ENCODE peak calls at places on chromosome 10, in eight cellular contexts. One of them, this sample, is unnamed.
A peak's percentile ranks its signal among the peaks of the same experiment; 100 is the strongest.

GRCh38 chr10:488933-489215 is 200.6 kb downstream of the DIP2C start:
- DNase-seq in iPS-NIHi11: no peak
- DNase-seq in HCEC 1CT: no peak
- DNase-seq in ACHN: no peak
- DNase-seq in stimulated activated CD4-positive, alpha-beta T cell treated with anti-CD3 and anti-CD28 coated beads, Interleukin-15, amount 100 ng/mL, for 24 hours: no peak
- DNase-seq in GM04504: no peak
- DNase-seq in hippocampal formation: no peak
- DNase-seq in nucleus accumbens: no peak
- DNase-seq in this sample: no peak

GRCh38 chr10:95214793-95215192 is 20.8 kb downstream of the ACSM6 start:
- DNase-seq in iPS-NIHi11: no peak
- DNase-seq in HCEC 1CT: no peak
- DNase-seq in ACHN: no peak
- DNase-seq in stimulated activated CD4-positive, alpha-beta T cell treated with anti-CD3 and anti-CD28 coated beads, Interleukin-15, amount 100 ng/mL, for 24 hours: no peak
- DNase-seq in GM04504: no peak
- DNase-seq in hippocampal formation: no peak
- DNase-seq in nucleus accumbens: no peak
- DNase-seq in this sample: no peak

GRCh38 chr10:104441601-104442000 is 88.0 kb downstream of the CFAP58 start:
- DNase-seq in iPS-NIHi11: no peak
- DNase-seq in HCEC 1CT: peak; percentile 95
- DNase-seq in ACHN: peak; percentile 73
- DNase-seq in stimulated activated CD4-positive, alpha-beta T cell treated with anti-CD3 and anti-CD28 coated beads, Interleukin-15, amount 100 ng/mL, for 24 hours: no peak
- DNase-seq in GM04504: peak; percentile 80
- DNase-seq in hippocampal formation: no peak
- DNase-seq in nucleus accumbens: no peak
- DNase-seq in this sample: no peak

GRCh38 chr10:51773681-51774080 is 74.3 kb upstream of the CSTF2T start:
- DNase-seq in iPS-NIHi11: no peak
- DNase-seq in HCEC 1CT: peak; percentile 32
- DNase-seq in ACHN: no peak
- DNase-seq in stimulated activated CD4-positive, alpha-beta T cell treated with anti-CD3 and anti-CD28 coated beads, Interleukin-15, amount 100 ng/mL, for 24 hours: no peak
- DNase-seq in GM04504: no peak
- DNase-seq in hippocampal formation: no peak
- DNase-seq in nucleus accumbens: no peak
- DNase-seq in this sample: no peak

GRCh38 chr10:78260141-78260540 is 226.5 kb downstream of the RPS24 start:
- DNase-seq in iPS-NIHi11: peak; percentile 62
- DNase-seq in HCEC 1CT: no peak
- DNase-seq in ACHN: no peak
- DNase-seq in stimulated activated CD4-positive, alpha-beta T cell treated with anti-CD3 and anti-CD28 coated beads, Interleukin-15, amount 100 ng/mL, for 24 hours: no peak
- DNase-seq in GM04504: no peak
- DNase-seq in hippocampal formation: no peak
- DNase-seq in nucleus accumbens: no peak
- DNase-seq in this sample: no peak

GRCh38 chr10:124916098-124916584 is 25.8 kb upstream of the ZRANB1 start:
- DNase-seq in iPS-NIHi11: no peak
- DNase-seq in HCEC 1CT: no peak
- DNase-seq in ACHN: peak; percentile 41
- DNase-seq in stimulated activated CD4-positive, alpha-beta T cell treated with anti-CD3 and anti-CD28 coated beads, Interleukin-15, amount 100 ng/mL, for 24 hours: peak; percentile 7
- DNase-seq in GM04504: no peak
- DNase-seq in hippocampal formation: peak; percentile 64
- DNase-seq in nucleus accumbens: no peak
- DNase-seq in this sample: no peak

GRCh38 chr10:14605231-14605925 is 169.3 kb downstream of the FAM107B start:
- DNase-seq in iPS-NIHi11: no peak
- DNase-seq in HCEC 1CT: peak; percentile 80
- DNase-seq in ACHN: peak; percentile 59
- DNase-seq in stimulated activated CD4-positive, alpha-beta T cell treated with anti-CD3 and anti-CD28 coated beads, Interleukin-15, amount 100 ng/mL, for 24 hours: peak; percentile 56
- DNase-seq in GM04504: no peak
- DNase-seq in hippocampal formation: no peak
- DNase-seq in nucleus accumbens: no peak
- DNase-seq in this sample: no peak

GRCh38 chr10:93206652-93207051 is 133.0 kb downstream of the CYP26A1 start:
- DNase-seq in iPS-NIHi11: peak; percentile 73
- DNase-seq in HCEC 1CT: no peak
- DNase-seq in ACHN: no peak
- DNase-seq in stimulated activated CD4-positive, alpha-beta T cell treated with anti-CD3 and anti-CD28 coated beads, Interleukin-15, amount 100 ng/mL, for 24 hours: no peak
- DNase-seq in GM04504: no peak
- DNase-seq in hippocampal formation: no peak
- DNase-seq in nucleus accumbens: no peak
- DNase-seq in this sample: no peak

GRCh38 chr10:130017631-130018022 is 53.6 kb upstream of the EBF3 start:
- DNase-seq in iPS-NIHi11: no peak
- DNase-seq in HCEC 1CT: no peak
- DNase-seq in ACHN: no peak
- DNase-seq in stimulated activated CD4-positive, alpha-beta T cell treated with anti-CD3 and anti-CD28 coated beads, Interleukin-15, amount 100 ng/mL, for 24 hours: no peak
- DNase-seq in GM04504: no peak
- DNase-seq in hippocampal formation: no peak
- DNase-seq in nucleus accumbens: no peak
- DNase-seq in this sample: no peak

GRCh38 chr10:68153473-68154210 is 44.4 kb downstream of the MYPN start:
- DNase-seq in iPS-NIHi11: peak; percentile 71
- DNase-seq in HCEC 1CT: peak; percentile 98
- DNase-seq in ACHN: peak; percentile 97
- DNase-seq in stimulated activated CD4-positive, alpha-beta T cell treated with anti-CD3 and anti-CD28 coated beads, Interleukin-15, amount 100 ng/mL, for 24 hours: peak; percentile 4
- DNase-seq in GM04504: peak; percentile 95
- DNase-seq in hippocampal formation: peak; percentile 38
- DNase-seq in nucleus accumbens: no peak
- DNase-seq in this sample: no peak

GRCh38 chr10:131514454-131514853 is 202.9 kb upstream of the TCERG1L start:
- DNase-seq in iPS-NIHi11: peak; percentile 46
- DNase-seq in HCEC 1CT: no peak
- DNase-seq in ACHN: peak; percentile 18
- DNase-seq in stimulated activated CD4-positive, alpha-beta T cell treated with anti-CD3 and anti-CD28 coated beads, Interleukin-15, amount 100 ng/mL, for 24 hours: peak; percentile 31
- DNase-seq in GM04504: no peak
- DNase-seq in hippocampal formation: no peak
- DNase-seq in nucleus accumbens: no peak
- DNase-seq in this sample: no peak

GRCh38 chr10:88226027-88226690 is 357.0 kb downstream of the RNLS start:
- DNase-seq in iPS-NIHi11: no peak
- DNase-seq in HCEC 1CT: no peak
- DNase-seq in ACHN: no peak
- DNase-seq in stimulated activated CD4-positive, alpha-beta T cell treated with anti-CD3 and anti-CD28 coated beads, Interleukin-15, amount 100 ng/mL, for 24 hours: no peak
- DNase-seq in GM04504: no peak
- DNase-seq in hippocampal formation: no peak
- DNase-seq in nucleus accumbens: no peak
- DNase-seq in this sample: no peak

GRCh38 chr10:97454330-97455036 is 8.5 kb downstream of the ZDHHC16 start:
- DNase-seq in iPS-NIHi11: no peak
- DNase-seq in HCEC 1CT: no peak
- DNase-seq in ACHN: no peak
- DNase-seq in stimulated activated CD4-positive, alpha-beta T cell treated with anti-CD3 and anti-CD28 coated beads, Interleukin-15, amount 100 ng/mL, for 24 hours: peak; percentile 37
- DNase-seq in GM04504: no peak
- DNase-seq in hippocampal formation: no peak
- DNase-seq in nucleus accumbens: peak; percentile 48
- DNase-seq in this sample: no peak

GRCh38 chr10:79047875-79048638 is 20.7 kb upstream of the ZMIZ1 start:
- DNase-seq in iPS-NIHi11: no peak
- DNase-seq in HCEC 1CT: no peak
- DNase-seq in ACHN: no peak
- DNase-seq in stimulated activated CD4-positive, alpha-beta T cell treated with anti-CD3 and anti-CD28 coated beads, Interleukin-15, amount 100 ng/mL, for 24 hours: peak; percentile 65
- DNase-seq in GM04504: no peak
- DNase-seq in hippocampal formation: no peak
- DNase-seq in nucleus accumbens: no peak
- DNase-seq in this sample: no peak

GRCh38 chr10:132571565-132572544 is 34.3 kb downstream of the INPP5A start:
- DNase-seq in iPS-NIHi11: peak; percentile 78
- DNase-seq in HCEC 1CT: peak; percentile 70
- DNase-seq in ACHN: peak; percentile 89
- DNase-seq in stimulated activated CD4-positive, alpha-beta T cell treated with anti-CD3 and anti-CD28 coated beads, Interleukin-15, amount 100 ng/mL, for 24 hours: peak; percentile 78
- DNase-seq in GM04504: peak; percentile 68
- DNase-seq in hippocampal formation: no peak
- DNase-seq in nucleus accumbens: no peak
- DNase-seq in this sample: no peak

GRCh38 chr10:114648368-114648767 is 9.7 kb downstream of the ABLIM1 start:
- DNase-seq in iPS-NIHi11: no peak
- DNase-seq in HCEC 1CT: no peak
- DNase-seq in ACHN: peak; percentile 77
- DNase-seq in stimulated activated CD4-positive, alpha-beta T cell treated with anti-CD3 and anti-CD28 coated beads, Interleukin-15, amount 100 ng/mL, for 24 hours: no peak
- DNase-seq in GM04504: no peak
- DNase-seq in hippocampal formation: no peak
- DNase-seq in nucleus accumbens: no peak
- DNase-seq in this sample: no peak

GRCh38 chr10:98613446-98613845 is 166.7 kb upstream of the HPS1 start:
- DNase-seq in iPS-NIHi11: no peak
- DNase-seq in HCEC 1CT: no peak
- DNase-seq in ACHN: no peak
- DNase-seq in stimulated activated CD4-positive, alpha-beta T cell treated with anti-CD3 and anti-CD28 coated beads, Interleukin-15, amount 100 ng/mL, for 24 hours: no peak
- DNase-seq in GM04504: no peak
- DNase-seq in hippocampal formation: no peak
- DNase-seq in nucleus accumbens: no peak
- DNase-seq in this sample: no peak

GRCh38 chr10:105398202-105398601 is 757.1 kb downstream of the SORCS3 start:
- DNase-seq in iPS-NIHi11: no peak
- DNase-seq in HCEC 1CT: no peak
- DNase-seq in ACHN: no peak
- DNase-seq in stimulated activated CD4-positive, alpha-beta T cell treated with anti-CD3 and anti-CD28 coated beads, Interleukin-15, amount 100 ng/mL, for 24 hours: no peak
- DNase-seq in GM04504: no peak
- DNase-seq in hippocampal formation: no peak
- DNase-seq in nucleus accumbens: no peak
- DNase-seq in this sample: no peak

GRCh38 chr10:16996530-16996964 is 133.1 kb downstream of the CUBN start:
- DNase-seq in iPS-NIHi11: no peak
- DNase-seq in HCEC 1CT: peak; percentile 47
- DNase-seq in ACHN: no peak
- DNase-seq in stimulated activated CD4-positive, alpha-beta T cell treated with anti-CD3 and anti-CD28 coated beads, Interleukin-15, amount 100 ng/mL, for 24 hours: no peak
- DNase-seq in GM04504: no peak
- DNase-seq in hippocampal formation: no peak
- DNase-seq in nucleus accumbens: no peak
- DNase-seq in this sample: no peak

GRCh38 chr10:114349505-114350211 is 54.6 kb downstream of the AFAP1L2 start:
- DNase-seq in iPS-NIHi11: no peak
- DNase-seq in HCEC 1CT: no peak
- DNase-seq in ACHN: no peak
- DNase-seq in stimulated activated CD4-positive, alpha-beta T cell treated with anti-CD3 and anti-CD28 coated beads, Interleukin-15, amount 100 ng/mL, for 24 hours: no peak
- DNase-seq in GM04504: no peak
- DNase-seq in hippocampal formation: no peak
- DNase-seq in nucleus accumbens: no peak
- DNase-seq in this sample: no peak

GRCh38 chr10:5070648-5071410 is 23.4 kb upstream of the AKR1C3 start:
- DNase-seq in iPS-NIHi11: no peak
- DNase-seq in HCEC 1CT: peak; percentile 33
- DNase-seq in ACHN: no peak
- DNase-seq in stimulated activated CD4-positive, alpha-beta T cell treated with anti-CD3 and anti-CD28 coated beads, Interleukin-15, amount 100 ng/mL, for 24 hours: no peak
- DNase-seq in GM04504: no peak
- DNase-seq in hippocampal formation: no peak
- DNase-seq in nucleus accumbens: no peak
- DNase-seq in this sample: no peak

GRCh38 chr10:97427571-97428179 is 1.7 kb downstream of the PGAM1 start:
- DNase-seq in iPS-NIHi11: peak; percentile 45
- DNase-seq in HCEC 1CT: peak; percentile 31
- DNase-seq in ACHN: peak; percentile 77
- DNase-seq in stimulated activated CD4-positive, alpha-beta T cell treated with anti-CD3 and anti-CD28 coated beads, Interleukin-15, amount 100 ng/mL, for 24 hours: peak; percentile 60
- DNase-seq in GM04504: no peak
- DNase-seq in hippocampal formation: no peak
- DNase-seq in nucleus accumbens: no peak
- DNase-seq in this sample: no peak

GRCh38 chr10:1939016-1939415 is 201.7 kb upstream of the ADARB2 start:
- DNase-seq in iPS-NIHi11: no peak
- DNase-seq in HCEC 1CT: no peak
- DNase-seq in ACHN: no peak
- DNase-seq in stimulated activated CD4-positive, alpha-beta T cell treated with anti-CD3 and anti-CD28 coated beads, Interleukin-15, amount 100 ng/mL, for 24 hours: peak; percentile 81
- DNase-seq in GM04504: no peak
- DNase-seq in hippocampal formation: no peak
- DNase-seq in nucleus accumbens: no peak
- DNase-seq in this sample: no peak

GRCh38 chr10:102752934-102753664 is 9.4 kb downstream of the WBP1L start:
- DNase-seq in iPS-NIHi11: peak; percentile 55
- DNase-seq in HCEC 1CT: peak; percentile 81
- DNase-seq in ACHN: peak; percentile 50
- DNase-seq in stimulated activated CD4-positive, alpha-beta T cell treated with anti-CD3 and anti-CD28 coated beads, Interleukin-15, amount 100 ng/mL, for 24 hours: no peak
- DNase-seq in GM04504: no peak
- DNase-seq in hippocampal formation: no peak
- DNase-seq in nucleus accumbens: no peak
- DNase-seq in this sample: no peak

GRCh38 chr10:125155101-125155500 is 5.3 kb downstream of the CTBP2 start:
- DNase-seq in iPS-NIHi11: no peak
- DNase-seq in HCEC 1CT: no peak
- DNase-seq in ACHN: no peak
- DNase-seq in stimulated activated CD4-positive, alpha-beta T cell treated with anti-CD3 and anti-CD28 coated beads, Interleukin-15, amount 100 ng/mL, for 24 hours: no peak
- DNase-seq in GM04504: no peak
- DNase-seq in hippocampal formation: peak; percentile 53
- DNase-seq in nucleus accumbens: peak; percentile 26
- DNase-seq in this sample: no peak

GRCh38 chr10:71074176-71074755 is 138.1 kb upstream of the UNC5B start:
- DNase-seq in iPS-NIHi11: peak; percentile 82
- DNase-seq in HCEC 1CT: no peak
- DNase-seq in ACHN: no peak
- DNase-seq in stimulated activated CD4-positive, alpha-beta T cell treated with anti-CD3 and anti-CD28 coated beads, Interleukin-15, amount 100 ng/mL, for 24 hours: no peak
- DNase-seq in GM04504: no peak
- DNase-seq in hippocampal formation: no peak
- DNase-seq in nucleus accumbens: no peak
- DNase-seq in this sample: no peak

GRCh38 chr10:1598393-1599153 is 138.8 kb downstream of the ADARB2 start:
- DNase-seq in iPS-NIHi11: no peak
- DNase-seq in HCEC 1CT: no peak
- DNase-seq in ACHN: no peak
- DNase-seq in stimulated activated CD4-positive, alpha-beta T cell treated with anti-CD3 and anti-CD28 coated beads, Interleukin-15, amount 100 ng/mL, for 24 hours: no peak
- DNase-seq in GM04504: no peak
- DNase-seq in hippocampal formation: no peak
- DNase-seq in nucleus accumbens: no peak
- DNase-seq in this sample: no peak

GRCh38 chr10:49645417-49646255 is 31.8 kb downstream of the CHAT start:
- DNase-seq in iPS-NIHi11: no peak
- DNase-seq in HCEC 1CT: no peak
- DNase-seq in ACHN: no peak
- DNase-seq in stimulated activated CD4-positive, alpha-beta T cell treated with anti-CD3 and anti-CD28 coated beads, Interleukin-15, amount 100 ng/mL, for 24 hours: no peak
- DNase-seq in GM04504: no peak
- DNase-seq in hippocampal formation: no peak
- DNase-seq in nucleus accumbens: no peak
- DNase-seq in this sample: no peak

This sample was measured in substantia nigra.